ENCODE peak calls at places on chromosomes 3 and 15, in four cellular contexts. Z, X, J and W are unnamed samples.

GRCh38 chr15:25933456-25934158 is 70.5 kb upstream of the ATP10A start:
- DNase-seq in Z (peak), X (peak), J (peak), W (peak)

GRCh38 chr3:33884204-33884561 is 85.8 kb downstream of the PDCD6IP start:
- DNase-seq in Z (peak), X (peak), J (no peak), W (no peak)

GRCh38 chr15:73127302-73127936 is 75.2 kb downstream of the NEO1 start:
- DNase-seq in Z (peak), X (peak), J (peak), W (no peak)

GRCh38 chr3:181739628-181740027 is 27.9 kb downstream of the SOX2 start:
- DNase-seq in Z (no peak), X (no peak), J (no peak), W (no peak)

GRCh38 chr3:43017593-43018195 is 38.6 kb downstream of the GASK1A start:
- DNase-seq in Z (no peak), X (no peak), J (no peak), W (no peak)

GRCh38 chr15:92528736-92529135 is 126.8 kb downstream of the FAM174B start:
- DNase-seq in Z (no peak), X (no peak), J (no peak), W (no peak)

GRCh38 chr3:52493232-52494017 is 1.7 kb upstream of the STAB1 start:
- DNase-seq in Z (no peak), X (no peak), J (no peak), W (no peak)

GRCh38 chr3:13288732-13289718 is 131.1 kb downstream of the NUP210 start:
- DNase-seq in Z (no peak), X (no peak), J (peak), W (no peak)

GRCh38 chr3:50616003-50616769 is 765 bp upstream of the MAPKAPK3 start:
- DNase-seq in Z (peak), X (peak), J (peak), W (peak)

GRCh38 chr3:49248828-49249227 is 28.2 kb downstream of the C3orf62 start:
- DNase-seq in Z (peak), X (peak), J (peak), W (no peak)

GRCh38 chr3:197456271-197457091 is 99.3 kb downstream of the BDH1 start:
- DNase-seq in Z (peak), X (peak), J (peak), W (no peak)

GRCh38 chr3:154421067-154421466 is 8.9 kb downstream of the GPR149 start:
- DNase-seq in Z (peak), X (peak), J (no peak), W (no peak)

GRCh38 chr3:19576343-19576742 is 357.7 kb downstream of the EFHB start:
- DNase-seq in Z (no peak), X (no peak), J (no peak), W (no peak)

GRCh38 chr15:42024303-42024702 is 3.5 kb upstream of the PLA2G4E start:
- DNase-seq in Z (no peak), X (no peak), J (no peak), W (no peak)